ENCODE peak calls at places on chromosomes 12 and 14, in four cellular contexts. G is stomach, L is IMR-90, J is RCC 7860. O is an unnamed sample.
A peak's percentile ranks its signal among the peaks of the same experiment; 100 is the strongest.

GRCh38 chr14:103349982-103350381 is 15.9 kb downstream of the EIF5 start:
- DNase-seq in J (no peak), L (no peak), G (no peak), O (no peak)

GRCh38 chr14:68571073-68571703 is 221.7 kb downstream of the ZFP36L1 start:
- DNase-seq in J (no peak), G (no peak), L (no peak), O (no peak)

GRCh38 chr12:19482551-19483109 is 43.3 kb downstream of the AEBP2 start:
- DNase-seq in J (no peak), L (no peak), G (no peak), O (no peak)

GRCh38 chr12:28974166-28974565 is 174.9 kb upstream of the FAR2 start:
- DNase-seq in G (no peak), L (peak; percentile 73), J (no peak), O (peak; percentile 73)

GRCh38 chr14:105089746-105090492 is 24.7 kb upstream of the GPR132 start:
- DNase-seq in G (no peak), J (no peak), L (no peak), O (no peak)

GRCh38 chr12:57844725-57845477 is 1.6 kb downstream of the CTDSP2 start:
- DNase-seq in L (peak; percentile 86), J (peak; percentile 49), G (peak; percentile 58), O (peak; percentile 85)

GRCh38 chr12:1744932-1745331 is 54.1 kb downstream of the ADIPOR2 start:
- DNase-seq in L (peak; percentile 35), J (no peak), G (no peak), O (peak; percentile 23)

GRCh38 chr12:6978188-6978986 is 7.7 kb downstream of the EMG1 start:
- DNase-seq in G (no peak), L (no peak), J (no peak), O (no peak)

GRCh38 chr12:120799417-120800045 is 73.9 kb downstream of the ACADS start:
- DNase-seq in J (no peak), L (no peak), G (no peak), O (peak; percentile 27)

GRCh38 chr14:75566321-75566720 is 12.1 kb upstream of the FLVCR2 start:
- DNase-seq in J (peak; percentile 13), G (no peak), L (no peak), O (no peak)

GRCh38 chr14:25090716-25091454 is 40.9 kb upstream of the STXBP6 start:
- DNase-seq in L (peak; percentile 66), G (peak; percentile 48), J (peak; percentile 56), O (peak; percentile 46)

O was measured in iris pigment epithelial cell.